ENCODE peak calls at places on chromosomes 1 and 21, in ten cellular contexts. G is spleen; D is stimulated activated CD4-positive, alpha-beta T cell treated with anti-CD3 and anti-CD28 coated beads, TNF-alpha, amount 100 ng/mL, for 4 hours; M is AG08396; O is iris pigment epithelial cell; U is MG63; I is type B pancreatic cell; X is AML-193; A is hippocampal formation; J is mesothelial cell of epicardium. R is an unnamed sample.

GRCh38 chr1:220300442-220301121 is 28.3 kb upstream of the RAB3GAP2 start:
- DNase-seq in O (peak), D (no peak), M (peak), G (no peak), X (no peak), J (peak), U (peak), A (peak), I (no peak), R (peak)

GRCh38 chr1:17601643-17602382 is 62.3 kb downstream of the ARHGEF10L start:
- DNase-seq in U (no peak), I (no peak), A (no peak), J (no peak), D (no peak), O (no peak), X (no peak), G (no peak), M (no peak), R (no peak)

GRCh38 chr1:1020000-1020404 is at the start of gene AGRN:
- DNase-seq in U (peak), D (no peak), O (peak), I (no peak), G (peak), J (no peak), A (no peak), M (no peak), X (no peak), R (peak)

GRCh38 chr1:98557808-98558390 is 103.6 kb upstream of the SNX7 start:
- DNase-seq in G (no peak), M (no peak), J (no peak), D (no peak), A (peak), X (no peak), I (no peak), O (no peak), U (no peak), R (no peak)

GRCh38 chr1:207389728-207390464 is 64.2 kb upstream of the CR2 start:
- DNase-seq in X (no peak), G (no peak), A (no peak), I (no peak), J (no peak), M (no peak), O (peak), D (no peak), U (no peak), R (peak)

GRCh38 chr21:28781602-28782274 is 210.9 kb downstream of the LTN1 start:
- DNase-seq in D (no peak), U (no peak), A (no peak), I (no peak), J (no peak), M (peak), G (no peak), X (peak), O (peak), R (peak)

GRCh38 chr21:46159841-46160562 is 4.6 kb upstream of the FTCD start:
- DNase-seq in M (no peak), I (no peak), J (no peak), U (no peak), A (no peak), G (no peak), O (no peak), X (no peak), D (no peak), R (no peak)

GRCh38 chr1:172498858-172499257 is 34.1 kb upstream of the SUCO start:
- DNase-seq in G (no peak), U (no peak), D (no peak), A (no peak), I (no peak), O (no peak), X (peak), J (no peak), M (no peak), R (no peak)

GRCh38 chr1:91487469-91487868 is 13.2 kb upstream of the CDC7 start:
- DNase-seq in G (no peak), J (no peak), O (no peak), A (no peak), M (no peak), I (no peak), U (no peak), D (no peak), X (no peak), R (no peak)

GRCh38 chr21:19049567-19049966 is 646.0 kb upstream of the TMPRSS15 start:
- DNase-seq in D (no peak), O (no peak), J (no peak), G (no peak), X (no peak), I (no peak), M (no peak), A (no peak), U (no peak), R (no peak)

GRCh38 chr1:241641748-241642592 is 1.8 kb upstream of the CHML start:
- DNase-seq in A (no peak), D (no peak), U (no peak), M (peak), O (peak), I (no peak), X (no peak), G (no peak), J (no peak), R (peak)

GRCh38 chr1:232890340-232890953 is 60.0 kb upstream of the NTPCR start:
- DNase-seq in X (no peak), O (peak), I (no peak), G (no peak), M (no peak), A (no peak), D (no peak), U (no peak), J (no peak), R (no peak)

GRCh38 chr21:32131164-32131563 is 147.7 kb downstream of the MIS18A start:
- DNase-seq in G (no peak), O (no peak), U (no peak), J (no peak), A (no peak), X (no peak), I (no peak), M (no peak), D (no peak), R (no peak)

GRCh38 chr1:246795094-246795671 is 71.0 kb downstream of the SCCPDH start:
- DNase-seq in G (no peak), O (no peak), X (no peak), D (no peak), A (no peak), I (no peak), M (no peak), U (peak), J (no peak), R (no peak)

GRCh38 chr1:63799324-63799723 is 25.5 kb downstream of the ROR1 start:
- DNase-seq in I (no peak), O (no peak), A (no peak), G (no peak), U (no peak), M (no peak), D (no peak), J (no peak), X (no peak), R (no peak)

GRCh38 chr1:231027136-231027925 is 12.7 kb downstream of the FAM89A start:
- DNase-seq in D (no peak), J (no peak), A (no peak), X (no peak), I (no peak), O (peak), G (no peak), U (no peak), M (no peak), R (no peak)

GRCh38 chr1:109718495-109718894 is 6.4 kb downstream of the GSTM5 start:
- DNase-seq in D (no peak), X (no peak), J (no peak), G (no peak), O (peak), I (no peak), U (no peak), M (no peak), A (no peak), R (peak)

GRCh38 chr1:184504695-184505338 is 118.0 kb downstream of the C1orf21 start:
- DNase-seq in D (no peak), A (no peak), O (no peak), M (no peak), U (no peak), I (no peak), G (no peak), J (no peak), X (no peak), R (no peak)

GRCh38 chr1:217891966-217892365 is 260.8 kb downstream of the SPATA17 start:
- DNase-seq in I (no peak), M (no peak), G (no peak), J (no peak), A (no peak), X (no peak), O (no peak), U (no peak), D (no peak), R (no peak)

GRCh38 chr1:12454406-12455391 is 163.3 kb downstream of the DHRS3 start:
- DNase-seq in M (no peak), X (no peak), I (no peak), U (peak), G (no peak), A (no peak), O (peak), J (no peak), D (no peak), R (no peak)

GRCh38 chr1:47333578-47333921 is at the start of gene CMPK1:
- DNase-seq in D (peak), O (peak), A (peak), G (peak), I (no peak), J (peak), U (peak), M (peak), X (peak), R (peak)

GRCh38 chr1:160459056-160459455 is 58.7 kb downstream of the VANGL2 start:
- DNase-seq in G (no peak), J (no peak), O (no peak), I (no peak), D (no peak), X (no peak), M (no peak), U (no peak), A (no peak), R (no peak)

GRCh38 chr1:91651243-91651642 is 150.6 kb downstream of the CDC7 start:
- DNase-seq in O (no peak), I (no peak), M (no peak), A (no peak), D (no peak), X (no peak), U (no peak), J (no peak), G (no peak), R (no peak)

GRCh38 chr1:232293361-232293760 is 336.6 kb downstream of the SIPA1L2 start:
- DNase-seq in D (no peak), X (no peak), U (no peak), O (no peak), I (no peak), M (no peak), A (no peak), G (no peak), J (no peak), R (no peak)

GRCh38 chr1:66767590-66767989 is 15.3 kb downstream of the DYNLT5 start:
- DNase-seq in O (no peak), X (no peak), U (no peak), I (no peak), D (no peak), G (no peak), A (no peak), J (no peak), M (no peak), R (no peak)

GRCh38 chr1:11598461-11598860 is 55.8 kb downstream of the FBXO2 start:
- DNase-seq in D (no peak), U (no peak), J (no peak), G (no peak), X (no peak), O (peak), A (no peak), I (no peak), M (peak), R (no peak)